ENCODE peak calls at places on chromosomes 4 and X, in nine cellular contexts. One of them, this sample, is unnamed.
A peak's percentile ranks its signal among the peaks of the same experiment; 100 is the strongest.

GRCh38 chrX:119495734-119496520 is 27.7 kb downstream of the SLC25A5 start:
- DNase-seq in epithelial cell of esophagus: no peak
- DNase-seq in CD8-positive, alpha-beta memory T cell: no peak
- DNase-seq in MV-4-11: no peak
- DNase-seq in AG10803: no peak
- DNase-seq in IMR-90: no peak
- DNase-seq in GF-D8: peak; percentile 16
- DNase-seq in naive thymus-derived CD8-positive, alpha-beta T cell: no peak
- DNase-seq in HuH-7: no peak
- DNase-seq in this sample: peak; percentile 8

GRCh38 chrX:119529355-119530276 is 35.6 kb downstream of the STEEP1 start:
- DNase-seq in epithelial cell of esophagus: no peak
- DNase-seq in CD8-positive, alpha-beta memory T cell: no peak
- DNase-seq in MV-4-11: peak; percentile 76
- DNase-seq in AG10803: no peak
- DNase-seq in IMR-90: no peak
- DNase-seq in GF-D8: no peak
- DNase-seq in naive thymus-derived CD8-positive, alpha-beta T cell: no peak
- DNase-seq in HuH-7: no peak
- DNase-seq in this sample: no peak

GRCh38 chrX:41301438-41301824 is 32.5 kb upstream of the DDX3X start:
- DNase-seq in epithelial cell of esophagus: no peak
- DNase-seq in CD8-positive, alpha-beta memory T cell: no peak
- DNase-seq in MV-4-11: no peak
- DNase-seq in AG10803: no peak
- DNase-seq in IMR-90: no peak
- DNase-seq in GF-D8: no peak
- DNase-seq in naive thymus-derived CD8-positive, alpha-beta T cell: no peak
- DNase-seq in HuH-7: no peak
- DNase-seq in this sample: no peak

GRCh38 chr4:37522996-37523395 is 163.2 kb downstream of the RELL1 start:
- DNase-seq in epithelial cell of esophagus: no peak
- DNase-seq in CD8-positive, alpha-beta memory T cell: no peak
- DNase-seq in MV-4-11: no peak
- DNase-seq in AG10803: no peak
- DNase-seq in IMR-90: no peak
- DNase-seq in GF-D8: no peak
- DNase-seq in naive thymus-derived CD8-positive, alpha-beta T cell: no peak
- DNase-seq in HuH-7: no peak
- DNase-seq in this sample: no peak

GRCh38 chr4:6476893-6477292 is 4.5 kb upstream of the PPP2R2C start:
- DNase-seq in epithelial cell of esophagus: no peak
- DNase-seq in CD8-positive, alpha-beta memory T cell: no peak
- DNase-seq in MV-4-11: no peak
- DNase-seq in AG10803: no peak
- DNase-seq in IMR-90: no peak
- DNase-seq in GF-D8: no peak
- DNase-seq in naive thymus-derived CD8-positive, alpha-beta T cell: no peak
- DNase-seq in HuH-7: no peak
- DNase-seq in this sample: no peak

GRCh38 chr4:166042510-166043055 is 169.5 kb downstream of the TLL1 start:
- DNase-seq in epithelial cell of esophagus: peak; percentile 6
- DNase-seq in CD8-positive, alpha-beta memory T cell: no peak
- DNase-seq in MV-4-11: no peak
- DNase-seq in AG10803: no peak
- DNase-seq in IMR-90: no peak
- DNase-seq in GF-D8: no peak
- DNase-seq in naive thymus-derived CD8-positive, alpha-beta T cell: no peak
- DNase-seq in HuH-7: no peak
- DNase-seq in this sample: no peak

GRCh38 chr4:188275686-188276085 is 136.4 kb downstream of the TRIML1 start:
- DNase-seq in epithelial cell of esophagus: no peak
- DNase-seq in CD8-positive, alpha-beta memory T cell: no peak
- DNase-seq in MV-4-11: no peak
- DNase-seq in AG10803: no peak
- DNase-seq in IMR-90: no peak
- DNase-seq in GF-D8: no peak
- DNase-seq in naive thymus-derived CD8-positive, alpha-beta T cell: no peak
- DNase-seq in HuH-7: no peak
- DNase-seq in this sample: no peak

GRCh38 chr4:186948361-186949291 is 225.0 kb upstream of the FAT1 start:
- DNase-seq in epithelial cell of esophagus: no peak
- DNase-seq in CD8-positive, alpha-beta memory T cell: no peak
- DNase-seq in MV-4-11: no peak
- DNase-seq in AG10803: peak; percentile 45
- DNase-seq in IMR-90: peak; percentile 83
- DNase-seq in GF-D8: no peak
- DNase-seq in naive thymus-derived CD8-positive, alpha-beta T cell: no peak
- DNase-seq in HuH-7: no peak
- DNase-seq in this sample: no peak

GRCh38 chr4:181693517-181693916 is 549.7 kb upstream of the TENM3 start:
- DNase-seq in epithelial cell of esophagus: no peak
- DNase-seq in CD8-positive, alpha-beta memory T cell: no peak
- DNase-seq in MV-4-11: no peak
- DNase-seq in AG10803: no peak
- DNase-seq in IMR-90: no peak
- DNase-seq in GF-D8: no peak
- DNase-seq in naive thymus-derived CD8-positive, alpha-beta T cell: no peak
- DNase-seq in HuH-7: no peak
- DNase-seq in this sample: no peak

GRCh38 chrX:17359500-17359899 is 15.5 kb upstream of the NHS start:
- DNase-seq in epithelial cell of esophagus: peak; percentile 31
- DNase-seq in CD8-positive, alpha-beta memory T cell: no peak
- DNase-seq in MV-4-11: no peak
- DNase-seq in AG10803: peak; percentile 17
- DNase-seq in IMR-90: no peak
- DNase-seq in GF-D8: no peak
- DNase-seq in naive thymus-derived CD8-positive, alpha-beta T cell: no peak
- DNase-seq in HuH-7: no peak
- DNase-seq in this sample: no peak

GRCh38 chr4:38109896-38110295 is 149.7 kb downstream of the PTTG2 start:
- DNase-seq in epithelial cell of esophagus: no peak
- DNase-seq in CD8-positive, alpha-beta memory T cell: no peak
- DNase-seq in MV-4-11: no peak
- DNase-seq in AG10803: no peak
- DNase-seq in IMR-90: no peak
- DNase-seq in GF-D8: no peak
- DNase-seq in naive thymus-derived CD8-positive, alpha-beta T cell: no peak
- DNase-seq in HuH-7: peak; percentile 58
- DNase-seq in this sample: no peak

GRCh38 chr4:83153312-83153915 is 38.9 kb upstream of the PLAC8 start:
- DNase-seq in epithelial cell of esophagus: no peak
- DNase-seq in CD8-positive, alpha-beta memory T cell: no peak
- DNase-seq in MV-4-11: no peak
- DNase-seq in AG10803: no peak
- DNase-seq in IMR-90: no peak
- DNase-seq in GF-D8: no peak
- DNase-seq in naive thymus-derived CD8-positive, alpha-beta T cell: no peak
- DNase-seq in HuH-7: no peak
- DNase-seq in this sample: no peak

GRCh38 chrX:53088136-53088974 is 5.6 kb upstream of the KANTR start:
- DNase-seq in epithelial cell of esophagus: peak; percentile 89
- DNase-seq in CD8-positive, alpha-beta memory T cell: peak; percentile 83
- DNase-seq in MV-4-11: no peak
- DNase-seq in AG10803: peak; percentile 58
- DNase-seq in IMR-90: peak; percentile 78
- DNase-seq in GF-D8: no peak
- DNase-seq in naive thymus-derived CD8-positive, alpha-beta T cell: peak; percentile 92
- DNase-seq in HuH-7: no peak
- DNase-seq in this sample: peak; percentile 84

GRCh38 chr4:23881052-23881501 is 8.8 kb downstream of the PPARGC1A start:
- DNase-seq in epithelial cell of esophagus: peak; percentile 69
- DNase-seq in CD8-positive, alpha-beta memory T cell: no peak
- DNase-seq in MV-4-11: peak; percentile 53
- DNase-seq in AG10803: no peak
- DNase-seq in IMR-90: no peak
- DNase-seq in GF-D8: no peak
- DNase-seq in naive thymus-derived CD8-positive, alpha-beta T cell: no peak
- DNase-seq in HuH-7: no peak
- DNase-seq in this sample: no peak

GRCh38 chr4:182745268-182745667 is 171.9 kb downstream of the DCTD start:
- DNase-seq in epithelial cell of esophagus: peak; percentile 86
- DNase-seq in CD8-positive, alpha-beta memory T cell: no peak
- DNase-seq in MV-4-11: no peak
- DNase-seq in AG10803: no peak
- DNase-seq in IMR-90: no peak
- DNase-seq in GF-D8: no peak
- DNase-seq in naive thymus-derived CD8-positive, alpha-beta T cell: no peak
- DNase-seq in HuH-7: no peak
- DNase-seq in this sample: no peak

GRCh38 chr4:7103599-7104365 is 35.9 kb upstream of the GRPEL1 start:
- DNase-seq in epithelial cell of esophagus: no peak
- DNase-seq in CD8-positive, alpha-beta memory T cell: no peak
- DNase-seq in MV-4-11: peak; percentile 38
- DNase-seq in AG10803: no peak
- DNase-seq in IMR-90: peak; percentile 28
- DNase-seq in GF-D8: no peak
- DNase-seq in naive thymus-derived CD8-positive, alpha-beta T cell: no peak
- DNase-seq in HuH-7: peak; percentile 85
- DNase-seq in this sample: no peak

GRCh38 chr4:174009686-174010451 is 273.6 kb downstream of the FBXO8 start:
- DNase-seq in epithelial cell of esophagus: no peak
- DNase-seq in CD8-positive, alpha-beta memory T cell: no peak
- DNase-seq in MV-4-11: no peak
- DNase-seq in AG10803: no peak
- DNase-seq in IMR-90: no peak
- DNase-seq in GF-D8: no peak
- DNase-seq in naive thymus-derived CD8-positive, alpha-beta T cell: no peak
- DNase-seq in HuH-7: no peak
- DNase-seq in this sample: no peak

GRCh38 chrX:13864264-13864663 is 47.4 kb upstream of the GPM6B start:
- DNase-seq in epithelial cell of esophagus: peak; percentile 6
- DNase-seq in CD8-positive, alpha-beta memory T cell: no peak
- DNase-seq in MV-4-11: no peak
- DNase-seq in AG10803: no peak
- DNase-seq in IMR-90: peak; percentile 30
- DNase-seq in GF-D8: no peak
- DNase-seq in naive thymus-derived CD8-positive, alpha-beta T cell: no peak
- DNase-seq in HuH-7: no peak
- DNase-seq in this sample: no peak

GRCh38 chr4:141131738-141132688 is 1.3 kb downstream of the RNF150 start:
- DNase-seq in epithelial cell of esophagus: no peak
- DNase-seq in CD8-positive, alpha-beta memory T cell: no peak
- DNase-seq in MV-4-11: no peak
- DNase-seq in AG10803: no peak
- DNase-seq in IMR-90: peak; percentile 20
- DNase-seq in GF-D8: no peak
- DNase-seq in naive thymus-derived CD8-positive, alpha-beta T cell: no peak
- DNase-seq in HuH-7: no peak
- DNase-seq in this sample: no peak

GRCh38 chr4:141802324-141802723 is 165.9 kb downstream of the IL15 start:
- DNase-seq in epithelial cell of esophagus: peak; percentile 4
- DNase-seq in CD8-positive, alpha-beta memory T cell: no peak
- DNase-seq in MV-4-11: no peak
- DNase-seq in AG10803: peak; percentile 96
- DNase-seq in IMR-90: peak; percentile 82
- DNase-seq in GF-D8: no peak
- DNase-seq in naive thymus-derived CD8-positive, alpha-beta T cell: no peak
- DNase-seq in HuH-7: no peak
- DNase-seq in this sample: no peak

GRCh38 chr4:102263024-102263787 is 82.1 kb downstream of the SLC39A8 start:
- DNase-seq in epithelial cell of esophagus: peak; percentile 79
- DNase-seq in CD8-positive, alpha-beta memory T cell: no peak
- DNase-seq in MV-4-11: peak; percentile 21
- DNase-seq in AG10803: peak; percentile 44
- DNase-seq in IMR-90: peak; percentile 28
- DNase-seq in GF-D8: no peak
- DNase-seq in naive thymus-derived CD8-positive, alpha-beta T cell: no peak
- DNase-seq in HuH-7: peak; percentile 19
- DNase-seq in this sample: peak; percentile 1

GRCh38 chrX:41952102-41952501 is 28.7 kb upstream of the CASK start:
- DNase-seq in epithelial cell of esophagus: peak; percentile 3
- DNase-seq in CD8-positive, alpha-beta memory T cell: no peak
- DNase-seq in MV-4-11: no peak
- DNase-seq in AG10803: no peak
- DNase-seq in IMR-90: no peak
- DNase-seq in GF-D8: no peak
- DNase-seq in naive thymus-derived CD8-positive, alpha-beta T cell: no peak
- DNase-seq in HuH-7: no peak
- DNase-seq in this sample: no peak

GRCh38 chr4:117134386-117134785 is 49.0 kb upstream of the TRAM1L1 start:
- DNase-seq in epithelial cell of esophagus: peak; percentile 61
- DNase-seq in CD8-positive, alpha-beta memory T cell: no peak
- DNase-seq in MV-4-11: peak; percentile 49
- DNase-seq in AG10803: peak; percentile 10
- DNase-seq in IMR-90: peak; percentile 84
- DNase-seq in GF-D8: no peak
- DNase-seq in naive thymus-derived CD8-positive, alpha-beta T cell: no peak
- DNase-seq in HuH-7: no peak
- DNase-seq in this sample: no peak

GRCh38 chr4:10078481-10079233 is 37.9 kb downstream of the WDR1 start:
- DNase-seq in epithelial cell of esophagus: no peak
- DNase-seq in CD8-positive, alpha-beta memory T cell: no peak
- DNase-seq in MV-4-11: no peak
- DNase-seq in AG10803: no peak
- DNase-seq in IMR-90: no peak
- DNase-seq in GF-D8: no peak
- DNase-seq in naive thymus-derived CD8-positive, alpha-beta T cell: no peak
- DNase-seq in HuH-7: no peak
- DNase-seq in this sample: no peak

GRCh38 chr4:125951275-125951887 is 636.6 kb downstream of the FAT4 start:
- DNase-seq in epithelial cell of esophagus: no peak
- DNase-seq in CD8-positive, alpha-beta memory T cell: no peak
- DNase-seq in MV-4-11: no peak
- DNase-seq in AG10803: peak; percentile 86
- DNase-seq in IMR-90: peak; percentile 60
- DNase-seq in GF-D8: no peak
- DNase-seq in naive thymus-derived CD8-positive, alpha-beta T cell: no peak
- DNase-seq in HuH-7: no peak
- DNase-seq in this sample: no peak

GRCh38 chr4:153206534-153206933 is 2.3 kb downstream of the TRIM2 start:
- DNase-seq in epithelial cell of esophagus: no peak
- DNase-seq in CD8-positive, alpha-beta memory T cell: no peak
- DNase-seq in MV-4-11: no peak
- DNase-seq in AG10803: no peak
- DNase-seq in IMR-90: no peak
- DNase-seq in GF-D8: no peak
- DNase-seq in naive thymus-derived CD8-positive, alpha-beta T cell: no peak
- DNase-seq in HuH-7: no peak
- DNase-seq in this sample: no peak

GRCh38 chr4:96913437-96914075 is 1073.7 kb downstream of the PDHA2 start:
- DNase-seq in epithelial cell of esophagus: peak; percentile 18
- DNase-seq in CD8-positive, alpha-beta memory T cell: no peak
- DNase-seq in MV-4-11: no peak
- DNase-seq in AG10803: no peak
- DNase-seq in IMR-90: no peak
- DNase-seq in GF-D8: no peak
- DNase-seq in naive thymus-derived CD8-positive, alpha-beta T cell: no peak
- DNase-seq in HuH-7: no peak
- DNase-seq in this sample: no peak

GRCh38 chr4:48909697-48910096 is 3.1 kb upstream of the OCIAD2 start:
- DNase-seq in epithelial cell of esophagus: peak; percentile 100
- DNase-seq in CD8-positive, alpha-beta memory T cell: no peak
- DNase-seq in MV-4-11: peak; percentile 44
- DNase-seq in AG10803: peak; percentile 93
- DNase-seq in IMR-90: peak; percentile 99
- DNase-seq in GF-D8: no peak
- DNase-seq in naive thymus-derived CD8-positive, alpha-beta T cell: no peak
- DNase-seq in HuH-7: no peak
- DNase-seq in this sample: no peak

GRCh38 chrX:10341309-10341708 is 184.5 kb downstream of the CLCN4 start:
- DNase-seq in epithelial cell of esophagus: peak; percentile 42
- DNase-seq in CD8-positive, alpha-beta memory T cell: no peak
- DNase-seq in MV-4-11: no peak
- DNase-seq in AG10803: no peak
- DNase-seq in IMR-90: no peak
- DNase-seq in GF-D8: no peak
- DNase-seq in naive thymus-derived CD8-positive, alpha-beta T cell: no peak
- DNase-seq in HuH-7: no peak
- DNase-seq in this sample: no peak

This sample was measured in central memory CD4-positive, alpha-beta T cell.